ENCODE peak calls at places on chromosome 16, in eight cellular contexts. One of them, this sample, is unnamed.
A peak's percentile ranks its signal among the peaks of the same experiment; 100 is the strongest.

GRCh38 chr16:63461248-63461841 is 1425.1 kb upstream of the CDH8 start:
- DNase-seq in CD8-positive, alpha-beta memory T cell: no peak
- DNase-seq in fibroblast of villous mesenchyme: peak; percentile 23
- DNase-seq in HCT116: no peak
- DNase-seq in putamen: peak; percentile 34
- DNase-seq in activated T-cell treated with anti-CD3 and anti-CD28 coated beads, Interleukin-2, amount 50 U/mL, for 72 hours: no peak
- DNase-seq in left cardiac atrium: no peak
- DNase-seq in cardiac septum: no peak
- DNase-seq in this sample: peak; percentile 68

GRCh38 chr16:4081577-4082021 is 34.6 kb downstream of the ADCY9 start:
- DNase-seq in putamen: peak; percentile 76
- DNase-seq in left cardiac atrium: no peak
- DNase-seq in CD8-positive, alpha-beta memory T cell: no peak
- DNase-seq in cardiac septum: no peak
- DNase-seq in fibroblast of villous mesenchyme: no peak
- DNase-seq in HCT116: no peak
- DNase-seq in activated T-cell treated with anti-CD3 and anti-CD28 coated beads, Interleukin-2, amount 50 U/mL, for 72 hours: peak; percentile 37
- DNase-seq in this sample: no peak

GRCh38 chr16:65069090-65069489 is 52.8 kb downstream of the CDH11 start:
- DNase-seq in putamen: no peak
- DNase-seq in left cardiac atrium: no peak
- DNase-seq in CD8-positive, alpha-beta memory T cell: no peak
- DNase-seq in cardiac septum: no peak
- DNase-seq in fibroblast of villous mesenchyme: peak; percentile 82
- DNase-seq in activated T-cell treated with anti-CD3 and anti-CD28 coated beads, Interleukin-2, amount 50 U/mL, for 72 hours: no peak
- DNase-seq in HCT116: no peak
- DNase-seq in this sample: no peak

GRCh38 chr16:56451753-56452689 is 667 bp downstream of the OGFOD1 start:
- DNase-seq in left cardiac atrium: peak; percentile 47
- DNase-seq in HCT116: peak; percentile 2
- DNase-seq in activated T-cell treated with anti-CD3 and anti-CD28 coated beads, Interleukin-2, amount 50 U/mL, for 72 hours: peak; percentile 6
- DNase-seq in CD8-positive, alpha-beta memory T cell: no peak
- DNase-seq in cardiac septum: no peak
- DNase-seq in fibroblast of villous mesenchyme: peak; percentile 39
- DNase-seq in putamen: no peak
- DNase-seq in this sample: peak; percentile 62

GRCh38 chr16:11126389-11127072 is 129.5 kb downstream of the SOCS1 start:
- DNase-seq in putamen: no peak
- DNase-seq in fibroblast of villous mesenchyme: peak; percentile 28
- DNase-seq in CD8-positive, alpha-beta memory T cell: no peak
- DNase-seq in cardiac septum: no peak
- DNase-seq in HCT116: no peak
- DNase-seq in activated T-cell treated with anti-CD3 and anti-CD28 coated beads, Interleukin-2, amount 50 U/mL, for 72 hours: no peak
- DNase-seq in left cardiac atrium: no peak
- DNase-seq in this sample: no peak

GRCh38 chr16:81443688-81444447 is 740 bp upstream of the CMIP start:
- DNase-seq in HCT116: no peak
- DNase-seq in cardiac septum: no peak
- DNase-seq in activated T-cell treated with anti-CD3 and anti-CD28 coated beads, Interleukin-2, amount 50 U/mL, for 72 hours: no peak
- DNase-seq in putamen: no peak
- DNase-seq in fibroblast of villous mesenchyme: no peak
- DNase-seq in CD8-positive, alpha-beta memory T cell: no peak
- DNase-seq in left cardiac atrium: peak; percentile 48
- DNase-seq in this sample: no peak

GRCh38 chr16:57470683-57471082 is 8.2 kb downstream of the POLR2C start:
- DNase-seq in putamen: no peak
- DNase-seq in CD8-positive, alpha-beta memory T cell: no peak
- DNase-seq in HCT116: no peak
- DNase-seq in fibroblast of villous mesenchyme: peak; percentile 58
- DNase-seq in left cardiac atrium: peak; percentile 74
- DNase-seq in activated T-cell treated with anti-CD3 and anti-CD28 coated beads, Interleukin-2, amount 50 U/mL, for 72 hours: no peak
- DNase-seq in cardiac septum: peak; percentile 82
- DNase-seq in this sample: peak; percentile 59

GRCh38 chr16:57003439-57004386 is 14.4 kb downstream of the NLRC5 start:
- DNase-seq in activated T-cell treated with anti-CD3 and anti-CD28 coated beads, Interleukin-2, amount 50 U/mL, for 72 hours: no peak
- DNase-seq in HCT116: no peak
- DNase-seq in CD8-positive, alpha-beta memory T cell: no peak
- DNase-seq in left cardiac atrium: no peak
- DNase-seq in cardiac septum: peak; percentile 70
- DNase-seq in fibroblast of villous mesenchyme: no peak
- DNase-seq in putamen: no peak
- DNase-seq in this sample: no peak

GRCh38 chr16:85715169-85716015 is 26.6 kb upstream of the GINS2 start:
- DNase-seq in activated T-cell treated with anti-CD3 and anti-CD28 coated beads, Interleukin-2, amount 50 U/mL, for 72 hours: no peak
- DNase-seq in fibroblast of villous mesenchyme: peak; percentile 62
- DNase-seq in HCT116: no peak
- DNase-seq in left cardiac atrium: no peak
- DNase-seq in CD8-positive, alpha-beta memory T cell: no peak
- DNase-seq in putamen: no peak
- DNase-seq in cardiac septum: no peak
- DNase-seq in this sample: peak; percentile 76

GRCh38 chr16:1057252-1057932 is 15.2 kb upstream of the SSTR5 start:
- DNase-seq in CD8-positive, alpha-beta memory T cell: peak; percentile 44
- DNase-seq in HCT116: no peak
- DNase-seq in activated T-cell treated with anti-CD3 and anti-CD28 coated beads, Interleukin-2, amount 50 U/mL, for 72 hours: peak; percentile 77
- DNase-seq in fibroblast of villous mesenchyme: no peak
- DNase-seq in cardiac septum: no peak
- DNase-seq in left cardiac atrium: no peak
- DNase-seq in putamen: no peak
- DNase-seq in this sample: peak; percentile 61

GRCh38 chr16:84449156-84450140 is 55.0 kb downstream of the MEAK7 start:
- DNase-seq in putamen: no peak
- DNase-seq in left cardiac atrium: no peak
- DNase-seq in cardiac septum: peak; percentile 60
- DNase-seq in fibroblast of villous mesenchyme: no peak
- DNase-seq in activated T-cell treated with anti-CD3 and anti-CD28 coated beads, Interleukin-2, amount 50 U/mL, for 72 hours: no peak
- DNase-seq in CD8-positive, alpha-beta memory T cell: no peak
- DNase-seq in HCT116: no peak
- DNase-seq in this sample: no peak

GRCh38 chr16:19366384-19366783 is 51.3 kb upstream of the TMC5 start:
- DNase-seq in fibroblast of villous mesenchyme: peak; percentile 52
- DNase-seq in activated T-cell treated with anti-CD3 and anti-CD28 coated beads, Interleukin-2, amount 50 U/mL, for 72 hours: no peak
- DNase-seq in CD8-positive, alpha-beta memory T cell: no peak
- DNase-seq in putamen: no peak
- DNase-seq in cardiac septum: no peak
- DNase-seq in HCT116: no peak
- DNase-seq in left cardiac atrium: no peak
- DNase-seq in this sample: no peak

GRCh38 chr16:25065899-25066298 is 45.6 kb upstream of the LCMT1 start:
- DNase-seq in activated T-cell treated with anti-CD3 and anti-CD28 coated beads, Interleukin-2, amount 50 U/mL, for 72 hours: no peak
- DNase-seq in left cardiac atrium: no peak
- DNase-seq in HCT116: no peak
- DNase-seq in CD8-positive, alpha-beta memory T cell: no peak
- DNase-seq in cardiac septum: no peak
- DNase-seq in putamen: no peak
- DNase-seq in fibroblast of villous mesenchyme: no peak
- DNase-seq in this sample: no peak

GRCh38 chr16:63361032-63361624 is 1324.9 kb upstream of the CDH8 start:
- DNase-seq in activated T-cell treated with anti-CD3 and anti-CD28 coated beads, Interleukin-2, amount 50 U/mL, for 72 hours: peak; percentile 1
- DNase-seq in HCT116: peak; percentile 15
- DNase-seq in left cardiac atrium: no peak
- DNase-seq in putamen: peak; percentile 14
- DNase-seq in fibroblast of villous mesenchyme: peak; percentile 64
- DNase-seq in CD8-positive, alpha-beta memory T cell: no peak
- DNase-seq in cardiac septum: no peak
- DNase-seq in this sample: peak; percentile 67

GRCh38 chr16:67014641-67015315 is 14.2 kb upstream of the CBFB start:
- DNase-seq in HCT116: no peak
- DNase-seq in fibroblast of villous mesenchyme: no peak
- DNase-seq in putamen: no peak
- DNase-seq in CD8-positive, alpha-beta memory T cell: no peak
- DNase-seq in cardiac septum: peak; percentile 1
- DNase-seq in left cardiac atrium: no peak
- DNase-seq in activated T-cell treated with anti-CD3 and anti-CD28 coated beads, Interleukin-2, amount 50 U/mL, for 72 hours: no peak
- DNase-seq in this sample: no peak

GRCh38 chr16:89615596-89616090 is 2.2 kb downstream of the DPEP1 start:
- DNase-seq in cardiac septum: no peak
- DNase-seq in putamen: no peak
- DNase-seq in CD8-positive, alpha-beta memory T cell: no peak
- DNase-seq in left cardiac atrium: no peak
- DNase-seq in fibroblast of villous mesenchyme: no peak
- DNase-seq in HCT116: no peak
- DNase-seq in activated T-cell treated with anti-CD3 and anti-CD28 coated beads, Interleukin-2, amount 50 U/mL, for 72 hours: peak; percentile 26
- DNase-seq in this sample: peak; percentile 53

GRCh38 chr16:57039148-57039812 is 49.9 kb downstream of the NLRC5 start:
- DNase-seq in putamen: no peak
- DNase-seq in fibroblast of villous mesenchyme: peak; percentile 92
- DNase-seq in cardiac septum: no peak
- DNase-seq in left cardiac atrium: no peak
- DNase-seq in activated T-cell treated with anti-CD3 and anti-CD28 coated beads, Interleukin-2, amount 50 U/mL, for 72 hours: peak; percentile 57
- DNase-seq in CD8-positive, alpha-beta memory T cell: peak; percentile 24
- DNase-seq in HCT116: no peak
- DNase-seq in this sample: peak; percentile 37

GRCh38 chr16:19110537-19111391 is 3.0 kb upstream of the ITPRIPL2 start:
- DNase-seq in activated T-cell treated with anti-CD3 and anti-CD28 coated beads, Interleukin-2, amount 50 U/mL, for 72 hours: no peak
- DNase-seq in putamen: no peak
- DNase-seq in CD8-positive, alpha-beta memory T cell: no peak
- DNase-seq in fibroblast of villous mesenchyme: no peak
- DNase-seq in left cardiac atrium: no peak
- DNase-seq in HCT116: no peak
- DNase-seq in cardiac septum: peak; percentile 57
- DNase-seq in this sample: no peak

GRCh38 chr16:9489823-9490467 is 398.5 kb downstream of the HAPSTR1 start:
- DNase-seq in HCT116: no peak
- DNase-seq in CD8-positive, alpha-beta memory T cell: no peak
- DNase-seq in fibroblast of villous mesenchyme: no peak
- DNase-seq in putamen: peak; percentile 34
- DNase-seq in cardiac septum: no peak
- DNase-seq in activated T-cell treated with anti-CD3 and anti-CD28 coated beads, Interleukin-2, amount 50 U/mL, for 72 hours: no peak
- DNase-seq in left cardiac atrium: peak; percentile 75
- DNase-seq in this sample: no peak

GRCh38 chr16:30761427-30761927 is 385 bp downstream of the CFAP119 start:
- DNase-seq in left cardiac atrium: no peak
- DNase-seq in cardiac septum: no peak
- DNase-seq in fibroblast of villous mesenchyme: peak; percentile 41
- DNase-seq in HCT116: no peak
- DNase-seq in activated T-cell treated with anti-CD3 and anti-CD28 coated beads, Interleukin-2, amount 50 U/mL, for 72 hours: peak; percentile 43
- DNase-seq in putamen: no peak
- DNase-seq in CD8-positive, alpha-beta memory T cell: peak; percentile 42
- DNase-seq in this sample: peak; percentile 40

GRCh38 chr16:64615647-64616280 is 506.1 kb downstream of the CDH11 start:
- DNase-seq in CD8-positive, alpha-beta memory T cell: no peak
- DNase-seq in activated T-cell treated with anti-CD3 and anti-CD28 coated beads, Interleukin-2, amount 50 U/mL, for 72 hours: no peak
- DNase-seq in left cardiac atrium: no peak
- DNase-seq in HCT116: no peak
- DNase-seq in putamen: peak; percentile 32
- DNase-seq in fibroblast of villous mesenchyme: peak; percentile 12
- DNase-seq in cardiac septum: no peak
- DNase-seq in this sample: no peak

GRCh38 chr16:71610936-71611871 is 14.8 kb upstream of the MARVELD3 start:
- DNase-seq in putamen: peak; percentile 33
- DNase-seq in CD8-positive, alpha-beta memory T cell: peak; percentile 64
- DNase-seq in HCT116: peak; percentile 59
- DNase-seq in fibroblast of villous mesenchyme: peak; percentile 45
- DNase-seq in cardiac septum: peak; percentile 79
- DNase-seq in activated T-cell treated with anti-CD3 and anti-CD28 coated beads, Interleukin-2, amount 50 U/mL, for 72 hours: peak; percentile 88
- DNase-seq in left cardiac atrium: peak; percentile 72
- DNase-seq in this sample: peak; percentile 76

GRCh38 chr16:23496826-23497542 is 13.3 kb downstream of the GGA2 start:
- DNase-seq in putamen: no peak
- DNase-seq in activated T-cell treated with anti-CD3 and anti-CD28 coated beads, Interleukin-2, amount 50 U/mL, for 72 hours: no peak
- DNase-seq in fibroblast of villous mesenchyme: peak; percentile 80
- DNase-seq in CD8-positive, alpha-beta memory T cell: no peak
- DNase-seq in HCT116: no peak
- DNase-seq in left cardiac atrium: no peak
- DNase-seq in cardiac septum: no peak
- DNase-seq in this sample: peak; percentile 71

GRCh38 chr16:10045947-10046346 is 136.3 kb downstream of the GRIN2A start:
- DNase-seq in CD8-positive, alpha-beta memory T cell: no peak
- DNase-seq in putamen: no peak
- DNase-seq in cardiac septum: no peak
- DNase-seq in HCT116: no peak
- DNase-seq in fibroblast of villous mesenchyme: no peak
- DNase-seq in activated T-cell treated with anti-CD3 and anti-CD28 coated beads, Interleukin-2, amount 50 U/mL, for 72 hours: no peak
- DNase-seq in left cardiac atrium: no peak
- DNase-seq in this sample: no peak

This sample was measured in dermis blood vessel endothelial cell.